ENCODE peak calls at places on chromosomes 1 and 21, in six cellular contexts. V, B, W, A, P and M are unnamed samples.

GRCh38 chr1:156429308-156430060 is 60.5 kb downstream of the RHBG start:
- DNase-seq in V (no peak), W (no peak), B (no peak), P (no peak), A (no peak), M (no peak)

GRCh38 chr1:92934395-92935378 is 26.6 kb downstream of the DIPK1A start:
- DNase-seq in B (no peak), V (no peak), W (no peak), A (no peak), P (no peak), M (peak)

GRCh38 chr1:170321113-170321512 is 175.4 kb downstream of the NTMT2 start:
- DNase-seq in V (no peak), W (no peak), B (no peak), P (no peak), A (no peak), M (no peak)

GRCh38 chr1:176577651-176578197 is 114.7 kb downstream of the PAPPA2 start:
- DNase-seq in V (no peak), B (no peak), P (no peak), A (no peak), W (no peak), M (no peak)

GRCh38 chr1:244367399-244368114 is 84.2 kb downstream of the ADSS2 start:
- DNase-seq in P (no peak), A (no peak), B (no peak), V (no peak), W (no peak), M (no peak)

GRCh38 chr1:204583909-204584632 is 67.9 kb downstream of the MDM4 start:
- DNase-seq in W (no peak), P (no peak), A (peak), B (no peak), V (no peak), M (no peak)

GRCh38 chr1:206907304-206907991 is 10.2 kb downstream of the IL24 start:
- DNase-seq in A (no peak), W (no peak), V (no peak), B (peak), P (no peak), M (no peak)

GRCh38 chr1:109151146-109151545 is 37.2 kb downstream of the ELAPOR1 start:
- DNase-seq in W (no peak), P (no peak), A (no peak), V (no peak), B (no peak), M (peak)

GRCh38 chr1:29159773-29160172 is 21.9 kb downstream of the SRSF4 start:
- DNase-seq in B (no peak), A (no peak), V (no peak), W (no peak), P (no peak), M (no peak)

GRCh38 chr1:103109291-103109920 is 1.1 kb upstream of the COL11A1 start:
- DNase-seq in W (no peak), B (no peak), V (no peak), P (no peak), A (no peak), M (no peak)

GRCh38 chr1:41534181-41535076 is 49.9 kb upstream of the EDN2 start:
- DNase-seq in W (no peak), A (peak), P (peak), B (no peak), V (no peak), M (no peak)

GRCh38 chr1:48080343-48081255 is 83.4 kb upstream of the TRABD2B start:
- DNase-seq in A (no peak), V (no peak), B (no peak), W (no peak), P (no peak), M (peak)

GRCh38 chr1:115239148-115239820 is 98.8 kb downstream of the NGF start:
- DNase-seq in V (no peak), A (no peak), B (no peak), P (no peak), W (no peak), M (no peak)

GRCh38 chr1:245956225-245956624 is 550.9 kb downstream of the SMYD3 start:
- DNase-seq in P (no peak), B (no peak), A (no peak), V (no peak), W (no peak), M (no peak)

GRCh38 chr1:55500601-55501000 is 285.4 kb upstream of the USP24 start:
- DNase-seq in P (no peak), V (no peak), W (no peak), B (no peak), A (no peak), M (no peak)

GRCh38 chr1:13772271-13772670 is 72.3 kb downstream of the PRDM2 start:
- DNase-seq in W (no peak), A (no peak), B (no peak), P (no peak), V (no peak), M (no peak)

GRCh38 chr21:44711327-44712202 is at the start of gene TSPEAR:
- DNase-seq in P (no peak), W (peak), V (no peak), A (peak), B (no peak), M (no peak)

GRCh38 chr1:86429830-86430229 is 5.9 kb downstream of the CLCA2 start:
- DNase-seq in V (no peak), W (no peak), P (peak), A (peak), B (no peak), M (no peak)

GRCh38 chr1:234608720-234609527 is 1.1 kb downstream of the IRF2BP2 start:
- DNase-seq in V (no peak), P (peak), W (no peak), B (no peak), A (peak), M (peak)

GRCh38 chr21:40331182-40331581 is 463.9 kb downstream of the PCP4 start:
- DNase-seq in V (no peak), W (no peak), B (no peak), P (no peak), A (no peak), M (no peak)

GRCh38 chr1:108884968-108885367 is 8.2 kb downstream of the GPSM2 start:
- DNase-seq in A (no peak), B (no peak), W (no peak), P (no peak), V (no peak), M (no peak)

GRCh38 chr1:244573768-244574167 is 79.2 kb upstream of the DESI2 start:
- DNase-seq in B (no peak), P (no peak), A (no peak), W (no peak), V (no peak), M (no peak)

GRCh38 chr1:15445390-15446122 is 7.3 kb downstream of the CTRC start:
- DNase-seq in P (no peak), B (no peak), W (no peak), V (no peak), A (no peak), M (no peak)

GRCh38 chr1:202165267-202165941 is 5.0 kb upstream of the PTPN7 start:
- DNase-seq in W (no peak), V (no peak), A (no peak), P (no peak), B (no peak), M (no peak)

GRCh38 chr1:178093958-178094751 is at the start of gene RASAL2:
- DNase-seq in B (peak), V (peak), A (peak), P (peak), W (peak), M (peak)

GRCh38 chr1:39892611-39893595 is 8.8 kb downstream of the MYCL start:
- DNase-seq in A (peak), W (no peak), V (no peak), B (peak), P (no peak), M (no peak)

GRCh38 chr1:51170342-51170741 is 65.7 kb upstream of the RNF11 start:
- DNase-seq in A (no peak), B (no peak), W (no peak), V (no peak), P (no peak), M (no peak)

DNA sequence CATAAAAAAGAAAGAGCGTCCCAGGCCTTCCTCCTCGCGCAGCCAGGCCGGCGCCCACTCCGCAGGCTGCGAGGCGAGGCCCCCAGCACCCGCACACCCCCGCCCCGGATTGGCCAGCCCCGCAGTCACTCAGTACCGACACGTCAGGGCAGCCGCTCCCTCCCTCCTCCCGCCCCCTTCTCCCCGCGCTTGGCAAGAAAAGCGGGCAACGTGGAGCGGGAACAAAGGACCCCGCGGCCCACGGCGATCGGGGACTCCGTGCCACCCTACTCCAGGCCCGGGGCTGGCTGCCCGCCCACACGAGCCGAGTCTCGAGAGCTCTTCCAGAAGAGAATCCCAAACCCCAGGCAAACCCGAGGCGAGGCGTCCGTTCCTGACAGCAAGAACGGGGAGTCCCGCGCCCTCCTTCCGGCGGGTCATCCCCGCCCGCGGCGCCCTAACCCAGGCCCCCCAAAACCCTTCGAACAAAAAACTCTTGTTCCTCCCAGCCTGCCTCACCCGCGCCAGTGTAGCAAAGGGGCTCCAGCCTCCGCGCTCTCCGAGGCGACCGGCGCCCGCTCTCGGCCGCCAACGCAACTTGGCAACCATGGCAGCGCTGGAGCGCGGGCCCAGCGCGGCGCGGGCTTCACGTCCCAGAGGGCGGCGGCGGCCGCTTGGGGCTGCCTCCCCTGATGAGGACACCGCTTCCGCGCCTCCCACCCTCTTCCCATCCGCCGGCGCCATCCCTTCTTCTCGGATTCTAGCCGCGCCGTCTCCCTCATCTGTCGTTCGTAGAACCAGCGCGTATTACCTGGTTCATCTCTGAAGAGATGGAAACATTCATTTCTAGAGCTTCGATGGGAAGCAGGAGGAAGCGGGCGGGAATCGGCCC is 645 bp downstream of the IVNS1ABP start:
- DNase-seq in P (peak), W (peak), V (peak), A (peak), B (peak), M (peak)
- TF ChIP-seq POLR2A in P (peak), W (peak), V (no peak), A (peak), B (no peak), M (peak)

GRCh38 chr1:229342902-229343587 is at the start of gene CCSAP:
- DNase-seq in W (peak), P (peak), A (peak), V (no peak), B (peak), M (peak)
- TF ChIP-seq POLR2A in W (no peak), P (no peak), A (no peak), V (no peak), B (no peak), M (no peak)

GRCh38 chr1:1401457-1402010 is 2.4 kb upstream of the CCNL2 start:
- DNase-seq in W (no peak), A (no peak), V (no peak), B (no peak), P (no peak), M (no peak)
- TF ChIP-seq POLR2A in W (no peak), A (no peak), V (no peak), B (no peak), P (no peak), M (no peak)

GRCh38 chr1:1432951-1433803 is 2.3 kb upstream of the VWA1 start:
- DNase-seq in P (peak), A (peak), V (peak), W (peak), B (no peak), M (peak)
- TF ChIP-seq POLR2A in P (peak), A (no peak), V (no peak), W (peak), B (no peak), M (peak)

GRCh38 chr1:23554481-23555224 is 4.6 kb downstream of the ID3 start:
- DNase-seq in V (no peak), P (peak), B (peak), A (peak), W (peak), M (peak)
- TF ChIP-seq POLR2A in V (peak), P (peak), B (peak), A (peak), W (peak), M (peak)

GRCh38 chr1:6599141-6599975 is 3.3 kb downstream of the KLHL21 start:
- DNase-seq in A (no peak), P (no peak), B (no peak), V (no peak), W (no peak), M (peak)
- TF ChIP-seq POLR2A in A (no peak), P (no peak), B (no peak), V (no peak), W (no peak), M (no peak)

GRCh38 chr1:155308493-155309422 is at the start of gene FDPS:
- DNase-seq in W (peak), P (peak), B (peak), V (peak), A (peak), M (peak)
- TF ChIP-seq POLR2A in W (peak), P (peak), B (peak), V (no peak), A (peak), M (peak)

GRCh38 chr1:229693124-229693523 is 67.1 kb downstream of the URB2 start:
- DNase-seq in P (no peak), W (no peak), V (no peak), B (no peak), A (no peak), M (no peak)
- TF ChIP-seq POLR2A in P (no peak), W (no peak), V (no peak), B (no peak), A (no peak), M (no peak)

DNA sequence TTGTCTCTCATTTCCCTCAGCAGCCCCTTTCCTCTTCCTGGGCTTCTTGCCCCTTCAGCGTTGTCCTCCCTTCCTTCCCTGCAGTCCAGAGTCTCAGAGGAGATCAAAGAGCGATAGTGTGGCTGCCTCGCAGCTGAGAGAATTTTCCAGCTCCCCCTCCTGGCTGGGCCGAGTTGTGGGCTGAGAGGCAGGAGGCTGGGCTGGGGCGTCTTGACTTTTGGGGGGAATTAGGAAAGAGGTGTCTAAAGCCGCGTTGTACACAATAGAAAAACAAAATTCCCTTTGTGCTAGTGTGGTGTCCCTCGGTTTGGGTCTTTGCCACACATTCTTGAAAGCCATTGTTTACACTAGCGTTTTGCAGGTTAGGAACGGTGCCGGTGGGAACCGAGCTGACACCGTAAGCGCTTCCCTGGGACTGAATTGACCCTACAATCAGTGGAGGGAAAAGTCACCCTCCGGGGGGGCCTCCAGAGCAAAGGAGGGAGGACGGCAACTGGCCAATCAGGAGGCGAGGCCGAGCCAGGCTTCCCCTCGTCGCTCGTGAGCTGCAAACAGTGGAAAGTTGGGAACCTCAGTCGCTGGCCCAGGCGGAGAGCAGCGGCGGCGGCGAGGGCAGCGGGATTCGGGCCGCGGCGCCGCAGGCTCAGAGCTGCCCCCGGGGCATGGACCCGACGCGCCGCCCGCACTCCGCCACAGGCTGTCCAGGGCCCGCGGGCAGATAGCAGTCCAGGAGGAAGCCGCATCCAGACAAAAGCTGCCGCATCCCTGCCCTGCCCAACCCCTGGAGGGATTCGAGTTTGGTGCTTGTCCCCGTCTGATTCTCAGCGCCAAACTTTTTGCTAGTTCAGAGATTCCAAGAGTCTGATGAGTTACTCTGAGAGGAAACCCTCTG is at the start of gene HMCN1:
- DNase-seq in V (no peak), A (peak), P (peak), B (peak), W (peak), M (peak)
- TF ChIP-seq POLR2A in V (no peak), A (no peak), P (no peak), B (no peak), W (peak), M (peak)